ENCODE peak calls at places on chromosomes 1 and 21, in five cellular contexts. One of them, this sample, is unnamed.

GRCh38 chr21:34147835-34148804 is 74.7 kb downstream of the MRPS6 start:
- DNase-seq in neural crest cell: no peak
- DNase-seq in K562: no peak
- DNase-seq in non-pigmented ciliary epithelial cell: no peak
- DNase-seq in central memory CD4-positive, alpha-beta T cell: no peak
- DNase-seq in this sample: no peak

GRCh38 chr21:45698493-45698947 is 55.0 kb downstream of the PCBP3 start:
- DNase-seq in neural crest cell: no peak
- DNase-seq in K562: no peak
- DNase-seq in non-pigmented ciliary epithelial cell: peak; percentile 83
- DNase-seq in central memory CD4-positive, alpha-beta T cell: no peak
- DNase-seq in this sample: no peak

GRCh38 chr1:162074548-162074947 is 5.1 kb downstream of the NOS1AP start:
- DNase-seq in neural crest cell: no peak
- DNase-seq in K562: no peak
- DNase-seq in non-pigmented ciliary epithelial cell: no peak
- DNase-seq in central memory CD4-positive, alpha-beta T cell: no peak
- DNase-seq in this sample: no peak

GRCh38 chr1:186839077-186839400 is 10.3 kb downstream of the PLA2G4A start:
- DNase-seq in neural crest cell: no peak
- DNase-seq in K562: no peak
- DNase-seq in non-pigmented ciliary epithelial cell: no peak
- DNase-seq in central memory CD4-positive, alpha-beta T cell: no peak
- DNase-seq in this sample: no peak

GRCh38 chr1:165877940-165878556 is 50.6 kb downstream of the UCK2 start:
- DNase-seq in neural crest cell: no peak
- DNase-seq in K562: no peak
- DNase-seq in non-pigmented ciliary epithelial cell: no peak
- DNase-seq in central memory CD4-positive, alpha-beta T cell: no peak
- DNase-seq in this sample: no peak

GRCh38 chr1:229984992-229985985 is 81.7 kb upstream of the GALNT2 start:
- DNase-seq in neural crest cell: no peak
- DNase-seq in K562: no peak
- DNase-seq in non-pigmented ciliary epithelial cell: no peak
- DNase-seq in central memory CD4-positive, alpha-beta T cell: no peak
- DNase-seq in this sample: no peak

GRCh38 chr1:117067528-117068370 is 7.6 kb downstream of the TTF2 start:
- DNase-seq in neural crest cell: peak; percentile 49
- DNase-seq in K562: peak; percentile 76
- DNase-seq in non-pigmented ciliary epithelial cell: no peak
- DNase-seq in central memory CD4-positive, alpha-beta T cell: peak; percentile 26
- DNase-seq in this sample: peak; percentile 66

GRCh38 chr1:7967206-7967605 is 5.7 kb downstream of the PARK7 start:
- DNase-seq in neural crest cell: no peak
- DNase-seq in K562: no peak
- DNase-seq in non-pigmented ciliary epithelial cell: no peak
- DNase-seq in central memory CD4-positive, alpha-beta T cell: no peak
- DNase-seq in this sample: no peak

GRCh38 chr1:5597991-5598823 is 394.0 kb downstream of the NPHP4 start:
- DNase-seq in neural crest cell: no peak
- DNase-seq in K562: no peak
- DNase-seq in non-pigmented ciliary epithelial cell: no peak
- DNase-seq in central memory CD4-positive, alpha-beta T cell: no peak
- DNase-seq in this sample: no peak

GRCh38 chr21:35032474-35033263 is 16.4 kb downstream of the RUNX1 start:
- DNase-seq in neural crest cell: no peak
- DNase-seq in K562: no peak
- DNase-seq in non-pigmented ciliary epithelial cell: no peak
- DNase-seq in central memory CD4-positive, alpha-beta T cell: no peak
- DNase-seq in this sample: no peak

GRCh38 chr1:7510389-7510931 is 260.6 kb upstream of the VAMP3 start:
- DNase-seq in neural crest cell: no peak
- DNase-seq in K562: no peak
- DNase-seq in non-pigmented ciliary epithelial cell: no peak
- DNase-seq in central memory CD4-positive, alpha-beta T cell: no peak
- DNase-seq in this sample: no peak

GRCh38 chr1:15941044-15941840 is 34.7 kb downstream of the ZBTB17 start:
- DNase-seq in neural crest cell: no peak
- DNase-seq in K562: no peak
- DNase-seq in non-pigmented ciliary epithelial cell: no peak
- DNase-seq in central memory CD4-positive, alpha-beta T cell: no peak
- DNase-seq in this sample: no peak

GRCh38 chr1:219422811-219423598 is 189.9 kb downstream of the ZC3H11B start:
- DNase-seq in neural crest cell: no peak
- DNase-seq in K562: no peak
- DNase-seq in non-pigmented ciliary epithelial cell: no peak
- DNase-seq in central memory CD4-positive, alpha-beta T cell: no peak
- DNase-seq in this sample: no peak

GRCh38 chr1:113941245-113941559 is 12.1 kb downstream of the HIPK1 start:
- DNase-seq in neural crest cell: no peak
- DNase-seq in K562: no peak
- DNase-seq in non-pigmented ciliary epithelial cell: no peak
- DNase-seq in central memory CD4-positive, alpha-beta T cell: no peak
- DNase-seq in this sample: no peak

GRCh38 chr1:55374801-55375616 is 159.8 kb upstream of the USP24 start:
- DNase-seq in neural crest cell: no peak
- DNase-seq in K562: no peak
- DNase-seq in non-pigmented ciliary epithelial cell: no peak
- DNase-seq in central memory CD4-positive, alpha-beta T cell: no peak
- DNase-seq in this sample: no peak

GRCh38 chr1:232149302-232150201 is 480.4 kb downstream of the SIPA1L2 start:
- DNase-seq in neural crest cell: no peak
- DNase-seq in K562: no peak
- DNase-seq in non-pigmented ciliary epithelial cell: no peak
- DNase-seq in central memory CD4-positive, alpha-beta T cell: no peak
- DNase-seq in this sample: no peak

GRCh38 chr1:77048615-77049005 is 170.6 kb downstream of the PIGK start:
- DNase-seq in neural crest cell: no peak
- DNase-seq in K562: no peak
- DNase-seq in non-pigmented ciliary epithelial cell: no peak
- DNase-seq in central memory CD4-positive, alpha-beta T cell: no peak
- DNase-seq in this sample: no peak

GRCh38 chr1:18282851-18283600 is 175.4 kb downstream of the IGSF21 start:
- DNase-seq in neural crest cell: no peak
- DNase-seq in K562: no peak
- DNase-seq in non-pigmented ciliary epithelial cell: no peak
- DNase-seq in central memory CD4-positive, alpha-beta T cell: no peak
- DNase-seq in this sample: no peak

This sample was measured in HEK293T.